ENCODE peak calls at places on chromosomes 13 and 19, in four cellular contexts. One of them, this sample, is unnamed.
A peak's percentile ranks its signal among the peaks of the same experiment; 100 is the strongest.

GRCh38 chr19:51259348-51260245 is 8.7 kb downstream of the SIGLECL1 start:
- DNase-seq in naive thymus-derived CD4-positive, alpha-beta T cell: no peak
- DNase-seq in skeletal muscle cell: no peak
- DNase-seq in thoracic aorta: no peak
- DNase-seq in this sample: no peak

GRCh38 chr13:107138468-107138867 is 570.5 kb upstream of the ARGLU1 start:
- DNase-seq in thoracic aorta: no peak
- DNase-seq in skeletal muscle cell: no peak
- DNase-seq in naive thymus-derived CD4-positive, alpha-beta T cell: no peak
- DNase-seq in this sample: no peak

GRCh38 chr13:26460652-26461051 is 96.8 kb upstream of the WASF3 start:
- DNase-seq in skeletal muscle cell: peak; percentile 95
- DNase-seq in thoracic aorta: no peak
- DNase-seq in naive thymus-derived CD4-positive, alpha-beta T cell: no peak
- DNase-seq in this sample: no peak

GRCh38 chr13:99847318-99847750 is 124.2 kb downstream of the ZIC5 start:
- DNase-seq in thoracic aorta: no peak
- DNase-seq in skeletal muscle cell: no peak
- DNase-seq in naive thymus-derived CD4-positive, alpha-beta T cell: no peak
- DNase-seq in this sample: no peak

GRCh38 chr13:114161644-114162532 is 17.2 kb upstream of the CFAP97D2 start:
- DNase-seq in skeletal muscle cell: no peak
- DNase-seq in naive thymus-derived CD4-positive, alpha-beta T cell: peak; percentile 41
- DNase-seq in thoracic aorta: no peak
- DNase-seq in this sample: no peak

GRCh38 chr19:18086590-18087138 is at the start of gene IL12RB1:
- DNase-seq in naive thymus-derived CD4-positive, alpha-beta T cell: peak; percentile 72
- DNase-seq in skeletal muscle cell: no peak
- DNase-seq in thoracic aorta: no peak
- DNase-seq in this sample: no peak

GRCh38 chr19:12996542-12997094 is 1.3 kb downstream of the NFIX start:
- DNase-seq in skeletal muscle cell: no peak
- DNase-seq in thoracic aorta: no peak
- DNase-seq in naive thymus-derived CD4-positive, alpha-beta T cell: no peak
- DNase-seq in this sample: no peak

GRCh38 chr19:55447421-55448174 is 4.5 kb upstream of the SHISA7 start:
- DNase-seq in thoracic aorta: no peak
- DNase-seq in naive thymus-derived CD4-positive, alpha-beta T cell: no peak
- DNase-seq in skeletal muscle cell: no peak
- DNase-seq in this sample: no peak

GRCh38 chr19:991174-991931 is 7.2 kb downstream of the WDR18 start:
- DNase-seq in skeletal muscle cell: peak; percentile 17
- DNase-seq in naive thymus-derived CD4-positive, alpha-beta T cell: peak; percentile 84
- DNase-seq in thoracic aorta: no peak
- DNase-seq in this sample: no peak

GRCh38 chr13:111345682-111346081 is 25.2 kb downstream of the TEX29 start:
- DNase-seq in naive thymus-derived CD4-positive, alpha-beta T cell: no peak
- DNase-seq in skeletal muscle cell: no peak
- DNase-seq in thoracic aorta: no peak
- DNase-seq in this sample: no peak

GRCh38 chr19:10180459-10180858 is 14.3 kb downstream of the DNMT1 start:
- DNase-seq in thoracic aorta: no peak
- DNase-seq in skeletal muscle cell: no peak
- DNase-seq in naive thymus-derived CD4-positive, alpha-beta T cell: no peak
- DNase-seq in this sample: no peak

DNA sequence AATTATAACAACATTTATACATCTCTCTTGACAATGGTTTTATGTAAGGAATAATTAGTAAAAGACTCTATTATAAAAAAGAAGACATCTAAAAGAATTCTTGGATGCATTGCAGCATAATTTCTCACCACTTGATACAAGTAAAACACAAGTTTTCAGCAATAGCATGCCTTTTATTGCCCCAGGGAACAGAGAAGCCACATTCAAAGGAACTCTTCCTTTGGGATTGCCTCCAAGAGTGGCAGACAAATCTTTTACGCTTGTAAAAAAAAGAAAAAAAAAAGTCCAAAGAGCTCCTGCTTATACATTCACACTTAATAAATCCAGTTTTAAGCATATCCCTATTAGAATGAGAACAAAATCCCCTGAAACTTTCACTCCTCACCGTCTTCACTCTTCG is 2357.8 kb upstream of the PCDH20 start:
- DNase-seq in thoracic aorta: no peak
- DNase-seq in skeletal muscle cell: no peak
- DNase-seq in naive thymus-derived CD4-positive, alpha-beta T cell: no peak
- DNase-seq in this sample: no peak
- H3K4me3 ChIP-seq in thoracic aorta: no peak overlapping the region
- H3K4me3 ChIP-seq in skeletal muscle cell: no peak overlapping the region
- H3K4me3 ChIP-seq in naive thymus-derived CD4-positive, alpha-beta T cell: no peak overlapping the region
- H3K4me3 ChIP-seq in this sample: no peak overlapping the region

DNA sequence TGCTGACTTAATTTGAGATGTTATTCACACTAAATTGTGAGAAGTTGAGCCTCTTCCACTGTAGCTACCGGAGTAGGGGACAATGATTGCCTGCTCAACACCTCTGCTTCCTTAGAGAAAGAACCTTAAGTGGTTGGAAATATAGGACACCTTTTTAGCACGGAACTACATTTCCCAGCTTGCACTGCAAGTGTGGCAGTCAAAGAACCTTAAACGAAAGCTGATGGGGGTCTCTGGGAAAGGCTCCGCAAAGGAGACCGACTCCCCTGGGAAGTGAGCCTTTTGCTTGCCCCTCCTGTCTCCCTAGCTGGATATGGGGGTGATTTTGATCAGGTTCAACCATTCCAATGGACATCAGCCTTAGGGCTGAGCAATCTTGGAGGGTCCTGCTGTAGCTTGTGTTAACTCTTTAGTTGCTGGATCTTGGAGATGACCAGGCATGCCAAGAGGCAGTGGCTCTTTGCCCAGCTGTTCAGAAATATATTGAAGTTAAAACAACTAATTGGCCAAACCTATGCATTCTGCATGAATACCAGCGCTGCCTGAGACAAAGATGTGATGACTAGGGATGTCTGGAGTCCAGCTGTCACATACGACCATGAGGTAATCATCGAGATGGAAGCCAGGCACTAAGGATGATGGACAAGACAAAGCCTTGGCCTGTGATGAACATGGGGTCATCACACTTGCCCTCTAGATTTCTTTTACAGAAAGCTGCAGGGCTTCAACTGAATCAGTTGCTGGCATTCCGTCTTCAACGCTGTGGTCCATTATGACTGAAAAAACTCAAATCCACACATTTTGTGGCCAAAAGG is 286.4 kb downstream of the FOXO1 start:
- DNase-seq in skeletal muscle cell: no peak
- DNase-seq in thoracic aorta: no peak
- DNase-seq in naive thymus-derived CD4-positive, alpha-beta T cell: no peak
- DNase-seq in this sample: no peak
- H3K4me3 ChIP-seq in skeletal muscle cell: no peak overlapping the region
- H3K4me3 ChIP-seq in thoracic aorta: no peak overlapping the region
- H3K4me3 ChIP-seq in naive thymus-derived CD4-positive, alpha-beta T cell: no peak overlapping the region
- H3K4me3 ChIP-seq in this sample: no peak overlapping the region

DNA sequence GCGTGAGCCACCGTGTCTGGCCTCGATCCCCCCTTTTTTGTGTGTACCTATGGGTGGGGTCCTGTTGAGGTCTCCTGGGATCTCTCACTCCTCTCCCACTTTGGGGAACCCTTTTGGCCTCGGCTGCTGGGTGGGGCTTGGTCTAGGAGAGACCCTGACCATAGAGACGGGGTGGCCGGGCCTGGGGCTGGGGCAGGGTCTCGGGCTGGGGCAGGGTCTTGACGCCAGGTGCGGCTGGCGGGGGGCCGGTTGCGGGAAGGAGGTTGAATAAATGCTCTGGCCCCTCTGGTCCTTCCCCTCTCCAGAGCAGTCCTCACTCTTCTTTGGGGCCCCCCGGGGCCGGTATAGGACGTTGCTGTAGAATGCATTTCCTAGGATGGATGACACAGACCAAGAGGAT is 9.7 kb downstream of the TMIGD2 start:
- DNase-seq in skeletal muscle cell: no peak
- DNase-seq in thoracic aorta: no peak
- DNase-seq in naive thymus-derived CD4-positive, alpha-beta T cell: no peak
- DNase-seq in this sample: no peak
- H3K4me3 ChIP-seq in skeletal muscle cell: no peak overlapping the region
- H3K4me3 ChIP-seq in thoracic aorta: no peak overlapping the region
- H3K4me3 ChIP-seq in naive thymus-derived CD4-positive, alpha-beta T cell: no peak overlapping the region
- H3K4me3 ChIP-seq in this sample: no peak overlapping the region

GRCh38 chr13:46812398-46812797 is 15.4 kb upstream of the ESD start:
- DNase-seq in thoracic aorta: no peak
- DNase-seq in naive thymus-derived CD4-positive, alpha-beta T cell: no peak
- DNase-seq in skeletal muscle cell: no peak
- DNase-seq in this sample: no peak
- H3K4me3 ChIP-seq in thoracic aorta: no peak overlapping the region
- H3K4me3 ChIP-seq in naive thymus-derived CD4-positive, alpha-beta T cell: no peak overlapping the region
- H3K4me3 ChIP-seq in skeletal muscle cell: no peak overlapping the region
- H3K4me3 ChIP-seq in this sample: no peak overlapping the region

GRCh38 chr19:48497728-48498575 is 13.7 kb downstream of the LMTK3 start:
- DNase-seq in thoracic aorta: no peak
- DNase-seq in naive thymus-derived CD4-positive, alpha-beta T cell: no peak
- DNase-seq in skeletal muscle cell: no peak
- DNase-seq in this sample: no peak
- H3K4me3 ChIP-seq in thoracic aorta: peak overlapping the region; percentile 10
- H3K4me3 ChIP-seq in naive thymus-derived CD4-positive, alpha-beta T cell: no peak overlapping the region
- H3K4me3 ChIP-seq in skeletal muscle cell: no peak overlapping the region
- H3K4me3 ChIP-seq in this sample: no peak overlapping the region

GRCh38 chr19:15197275-15198005 is 3.4 kb downstream of the NOTCH3 start:
- DNase-seq in naive thymus-derived CD4-positive, alpha-beta T cell: no peak
- DNase-seq in thoracic aorta: no peak
- DNase-seq in skeletal muscle cell: no peak
- DNase-seq in this sample: no peak
- H3K4me3 ChIP-seq in naive thymus-derived CD4-positive, alpha-beta T cell: no peak overlapping the region
- H3K4me3 ChIP-seq in thoracic aorta: peak overlapping the region; percentile 35
- H3K4me3 ChIP-seq in skeletal muscle cell: no peak overlapping the region
- H3K4me3 ChIP-seq in this sample: no peak overlapping the region